ENCODE peak calls at places on chromosomes 6 and 20, in ten cellular contexts. X, W, N, A, D, L, O, B, V and C are unnamed samples.
A peak's percentile ranks its signal among the peaks of the same experiment; 100 is the strongest.

GRCh38 chr6:82144007-82144851 is 103.3 kb downstream of the IBTK start:
- DNase-seq in X (no peak), N (peak; percentile 100), V (peak; percentile 98), L (peak; percentile 99), D (peak; percentile 95), W (no peak), O (no peak), A (peak; percentile 95), B (peak; percentile 96), C (peak; percentile 70)

GRCh38 chr20:401682-402495 is 6.2 kb upstream of the RBCK1 start:
- DNase-seq in B (peak; percentile 86), W (no peak), A (peak; percentile 27), L (peak; percentile 74), N (peak; percentile 75), X (no peak), O (no peak), V (peak; percentile 80), D (no peak), C (no peak)

GRCh38 chr6:89623749-89624148 is 14.8 kb downstream of the LYRM2 start:
- DNase-seq in O (no peak), N (no peak), X (no peak), B (no peak), V (no peak), W (no peak), D (no peak), L (no peak), A (no peak), C (no peak)

GRCh38 chr20:35883778-35884540 is 70.3 kb downstream of the SCAND1 start:
- DNase-seq in L (peak; percentile 99), A (peak; percentile 100), B (peak; percentile 100), N (peak; percentile 100), W (peak; percentile 70), D (peak; percentile 100), O (peak; percentile 5), X (peak; percentile 66), V (peak; percentile 100), C (peak; percentile 72)

GRCh38 chr6:68958327-68958726 is 323.2 kb downstream of the ADGRB3 start:
- DNase-seq in L (no peak), B (peak; percentile 1), X (no peak), N (peak; percentile 1), W (no peak), V (no peak), O (no peak), D (no peak), A (no peak), C (no peak)

GRCh38 chr6:167836722-167837121 is 10.0 kb downstream of the AFDN start:
- DNase-seq in A (no peak), D (no peak), O (no peak), B (peak; percentile 42), V (no peak), W (no peak), X (no peak), L (no peak), N (peak; percentile 54), C (no peak)

GRCh38 chr6:43427406-43428111 is at the start of gene ABCC10:
- DNase-seq in O (peak; percentile 85), A (peak; percentile 95), B (peak; percentile 92), W (peak; percentile 97), N (peak; percentile 98), L (peak; percentile 88), D (peak; percentile 94), X (peak; percentile 96), V (peak; percentile 95), C (peak; percentile 98)

GRCh38 chr20:14336667-14337066 is 745 bp downstream of the FLRT3 start:
- DNase-seq in O (no peak), N (peak; percentile 26), B (no peak), L (no peak), X (no peak), V (peak; percentile 16), A (no peak), W (no peak), D (peak; percentile 10), C (no peak)

GRCh38 chr6:379367-380181 is 12.0 kb upstream of the IRF4 start:
- DNase-seq in L (no peak), N (no peak), O (no peak), X (no peak), W (no peak), D (no peak), V (no peak), A (no peak), B (no peak), C (no peak)

GRCh38 chr6:378090-378957 is 13.2 kb upstream of the IRF4 start:
- DNase-seq in D (no peak), W (no peak), X (no peak), O (no peak), V (no peak), L (no peak), N (no peak), B (no peak), A (no peak), C (no peak)

GRCh38 chr6:381742-382461 is 9.7 kb upstream of the IRF4 start:
- DNase-seq in B (no peak), N (no peak), W (no peak), L (no peak), X (no peak), A (no peak), V (no peak), D (no peak), O (no peak), C (no peak)

GRCh38 chr6:378958-379366 is 12.6 kb upstream of the IRF4 start:
- DNase-seq in W (no peak), D (no peak), B (no peak), N (no peak), X (no peak), V (no peak), L (no peak), O (no peak), A (no peak), C (no peak)

GRCh38 chr6:380234-381218 is 11.0 kb upstream of the IRF4 start:
- DNase-seq in D (no peak), A (no peak), N (no peak), W (no peak), X (no peak), B (no peak), V (no peak), O (no peak), L (no peak), C (no peak)
- H3K4me3 ChIP-seq in D (no peak overlapping the region), A (no peak overlapping the region), N (no peak overlapping the region), W (no peak overlapping the region), X (no peak overlapping the region), B (no peak overlapping the region), V (no peak overlapping the region), O (no peak overlapping the region), L (no peak overlapping the region), C (no peak overlapping the region)

GRCh38 chr6:105282801-105283585 is 103.2 kb upstream of the POPDC3 start:
- DNase-seq in X (no peak), N (no peak), W (no peak), A (no peak), V (no peak), O (no peak), D (no peak), B (no peak), L (no peak), C (no peak)

GRCh38 chr6:105278813-105279212 is 99.0 kb upstream of the POPDC3 start:
- DNase-seq in D (no peak), A (no peak), O (no peak), L (no peak), W (no peak), V (no peak), N (no peak), B (no peak), X (no peak), C (no peak)

GRCh38 chr6:105278035-105278434 is 98.2 kb upstream of the POPDC3 start:
- DNase-seq in B (no peak), O (no peak), N (no peak), X (no peak), A (no peak), V (no peak), D (no peak), W (no peak), L (no peak), C (no peak)

GRCh38 chr6:105279463-105279862 is 99.6 kb upstream of the POPDC3 start:
- DNase-seq in W (no peak), N (no peak), V (no peak), L (no peak), A (no peak), B (no peak), X (no peak), O (no peak), D (no peak), C (no peak)

DNA sequence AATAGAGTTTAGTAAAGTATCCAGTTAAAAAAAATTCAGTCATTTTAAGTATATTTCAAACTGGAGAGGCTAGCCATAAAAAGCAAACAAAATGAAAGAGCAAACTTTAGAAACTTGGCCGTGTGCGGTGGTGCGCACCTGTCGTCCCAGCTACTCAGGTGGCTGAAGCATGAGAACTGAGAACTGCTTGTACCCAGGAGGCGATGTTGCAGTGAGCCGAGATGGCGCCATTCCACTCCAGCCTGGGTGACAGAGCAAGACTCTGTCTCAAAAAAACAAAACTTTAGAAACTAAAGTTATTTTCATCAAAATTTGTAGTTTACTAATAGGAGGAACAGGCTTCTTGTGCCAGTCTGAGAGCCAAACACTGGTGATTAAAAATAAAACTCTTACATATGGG is 100.2 kb upstream of the POPDC3 start:
- DNase-seq in A (no peak), W (no peak), B (no peak), V (no peak), O (no peak), X (no peak), L (no peak), D (no peak), N (no peak), C (no peak)
- H3K4me3 ChIP-seq in A (no peak overlapping the region), W (no peak overlapping the region), B (no peak overlapping the region), V (no peak overlapping the region), O (no peak overlapping the region), X (no peak overlapping the region), L (no peak overlapping the region), D (no peak overlapping the region), N (no peak overlapping the region), C (no peak overlapping the region)

GRCh38 chr20:58199058-58199457 is 29.4 kb downstream of the ANKRD60 start:
- DNase-seq in X (no peak), A (no peak), B (no peak), W (no peak), V (no peak), O (no peak), L (no peak), N (no peak), D (no peak), C (no peak)

GRCh38 chr20:58199469-58199868 is 29.0 kb downstream of the ANKRD60 start:
- DNase-seq in W (no peak), X (no peak), B (no peak), N (no peak), A (no peak), V (no peak), L (no peak), O (no peak), D (no peak), C (no peak)

GRCh38 chr20:58198384-58198783 is 30.1 kb downstream of the ANKRD60 start:
- DNase-seq in L (no peak), B (no peak), V (no peak), X (no peak), A (no peak), D (no peak), O (no peak), W (no peak), N (no peak), C (no peak)

GRCh38 chr20:58202039-58202438 is 26.4 kb downstream of the ANKRD60 start:
- DNase-seq in X (no peak), A (no peak), N (no peak), V (no peak), L (no peak), O (no peak), D (no peak), W (no peak), B (no peak), C (no peak)

GRCh38 chr20:58201616-58202015 is 26.8 kb downstream of the ANKRD60 start:
- DNase-seq in W (no peak), D (no peak), X (no peak), O (no peak), L (no peak), V (no peak), B (no peak), A (no peak), N (no peak), C (no peak)
- H3K4me3 ChIP-seq in W (no peak overlapping the region), D (no peak overlapping the region), X (no peak overlapping the region), O (no peak overlapping the region), L (no peak overlapping the region), V (no peak overlapping the region), B (no peak overlapping the region), A (no peak overlapping the region), N (no peak overlapping the region), C (no peak overlapping the region)

DNA sequence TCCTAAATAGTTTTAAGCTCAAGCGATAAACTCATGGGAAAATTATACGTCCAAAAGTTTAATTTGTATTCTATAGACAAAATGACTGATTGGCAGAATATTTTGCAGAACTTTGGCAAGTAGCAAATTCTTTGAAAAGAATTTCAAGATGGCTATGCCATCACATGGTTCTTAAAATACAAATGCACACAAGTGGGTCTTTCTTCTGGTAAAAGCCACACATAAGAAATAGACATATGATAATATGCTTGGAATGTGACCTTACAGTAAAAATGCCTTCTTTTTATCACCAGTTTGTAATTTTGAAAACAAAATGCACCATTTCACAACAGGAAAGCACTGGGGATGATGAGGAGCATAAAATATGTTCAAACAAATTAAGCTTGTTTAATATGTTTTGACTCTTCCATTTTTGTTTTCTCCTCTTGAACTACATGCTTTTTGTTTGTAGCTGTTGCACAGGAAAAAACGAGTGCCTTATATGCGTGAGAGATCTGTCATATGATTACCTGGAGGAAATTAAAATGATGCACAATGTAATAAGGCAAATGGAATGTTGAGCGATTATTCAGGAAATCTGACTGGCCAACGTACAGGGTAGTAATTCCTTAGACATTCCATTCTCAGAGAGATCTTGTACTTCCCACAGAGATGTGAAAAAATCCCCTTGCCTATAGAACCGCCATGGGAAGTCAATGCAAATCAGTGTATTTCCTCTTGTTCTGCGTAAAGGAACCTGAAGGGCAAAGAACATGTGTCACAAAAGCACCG is 911.7 kb downstream of the TFAP2A start:
- DNase-seq in X (no peak), O (no peak), D (peak; percentile 93), L (peak; percentile 60), V (peak; percentile 82), N (peak; percentile 23), A (no peak), B (peak; percentile 85), W (no peak), C (no peak)
- H3K4me3 ChIP-seq in X (no peak overlapping the region), O (no peak overlapping the region), D (no peak overlapping the region), L (no peak overlapping the region), V (no peak overlapping the region), N (no peak overlapping the region), A (no peak overlapping the region), B (no peak overlapping the region), W (no peak overlapping the region), C (no peak overlapping the region)